ENCODE peak calls at places on chromosomes 16 and 17, in six cellular contexts. One of them, this sample, is unnamed.

GRCh38 chr16:85881436-85881835 is 17.5 kb upstream of the IRF8 start:
- DNase-seq in testis: no peak
- DNase-seq in adrenal gland: no peak
- DNase-seq in esophagus muscularis mucosa: no peak
- DNase-seq in stomach: no peak
- DNase-seq in breast epithelium: no peak
- DNase-seq in this sample: no peak

GRCh38 chr16:11964761-11965539 is at the start of gene TNFRSF17:
- DNase-seq in testis: peak
- DNase-seq in adrenal gland: no peak
- DNase-seq in esophagus muscularis mucosa: no peak
- DNase-seq in stomach: no peak
- DNase-seq in breast epithelium: no peak
- DNase-seq in this sample: no peak

GRCh38 chr17:37476431-37477130 is 13.1 kb upstream of the DUSP14 start:
- DNase-seq in testis: no peak
- DNase-seq in adrenal gland: no peak
- DNase-seq in esophagus muscularis mucosa: no peak
- DNase-seq in stomach: no peak
- DNase-seq in breast epithelium: no peak
- DNase-seq in this sample: no peak

GRCh38 chr16:29007865-29008593 is 23.2 kb downstream of the LAT start:
- DNase-seq in testis: peak
- DNase-seq in adrenal gland: no peak
- DNase-seq in esophagus muscularis mucosa: no peak
- DNase-seq in stomach: no peak
- DNase-seq in breast epithelium: no peak
- DNase-seq in this sample: no peak

GRCh38 chr17:45906927-45907622 is 12.7 kb downstream of the MAPT start:
- DNase-seq in testis: no peak
- DNase-seq in adrenal gland: no peak
- DNase-seq in esophagus muscularis mucosa: no peak
- DNase-seq in stomach: no peak
- DNase-seq in breast epithelium: no peak
- DNase-seq in this sample: no peak

GRCh38 chr16:28277537-28278388 is 14.6 kb upstream of the SBK1 start:
- DNase-seq in testis: peak
- DNase-seq in adrenal gland: peak
- DNase-seq in esophagus muscularis mucosa: peak
- DNase-seq in stomach: peak
- DNase-seq in breast epithelium: peak
- DNase-seq in this sample: peak

GRCh38 chr17:6506679-6507231 is 49.6 kb downstream of the PITPNM3 start:
- DNase-seq in testis: no peak
- DNase-seq in adrenal gland: no peak
- DNase-seq in esophagus muscularis mucosa: no peak
- DNase-seq in stomach: peak
- DNase-seq in breast epithelium: no peak
- DNase-seq in this sample: peak

GRCh38 chr17:68580236-68580903 is 20.8 kb downstream of the FAM20A start:
- DNase-seq in testis: no peak
- DNase-seq in adrenal gland: no peak
- DNase-seq in esophagus muscularis mucosa: no peak
- DNase-seq in stomach: no peak
- DNase-seq in breast epithelium: no peak
- DNase-seq in this sample: no peak

GRCh38 chr16:84194470-84195200 is 3.7 kb downstream of the ADAD2 start:
- DNase-seq in testis: no peak
- DNase-seq in adrenal gland: no peak
- DNase-seq in esophagus muscularis mucosa: no peak
- DNase-seq in stomach: no peak
- DNase-seq in breast epithelium: no peak
- DNase-seq in this sample: peak

GRCh38 chr17:8747731-8748130 is 3.1 kb upstream of the CCDC42 start:
- DNase-seq in testis: no peak
- DNase-seq in adrenal gland: no peak
- DNase-seq in esophagus muscularis mucosa: no peak
- DNase-seq in stomach: no peak
- DNase-seq in breast epithelium: no peak
- DNase-seq in this sample: no peak

GRCh38 chr16:25747160-25747758 is 55.5 kb downstream of the HS3ST4 start:
- DNase-seq in testis: peak
- DNase-seq in adrenal gland: peak
- DNase-seq in esophagus muscularis mucosa: no peak
- DNase-seq in stomach: no peak
- DNase-seq in breast epithelium: no peak
- DNase-seq in this sample: no peak

GRCh38 chr17:57545836-57546305 is 199.2 kb downstream of the CCDC182 start:
- DNase-seq in testis: no peak
- DNase-seq in adrenal gland: no peak
- DNase-seq in esophagus muscularis mucosa: no peak
- DNase-seq in stomach: no peak
- DNase-seq in breast epithelium: no peak
- DNase-seq in this sample: no peak

GRCh38 chr17:59469786-59470485 is 95.5 kb upstream of the DHX40 start:
- DNase-seq in testis: no peak
- DNase-seq in adrenal gland: no peak
- DNase-seq in esophagus muscularis mucosa: peak
- DNase-seq in stomach: no peak
- DNase-seq in breast epithelium: no peak
- DNase-seq in this sample: no peak

GRCh38 chr16:66503612-66504011 is 46.3 kb downstream of the TK2 start:
- DNase-seq in testis: no peak
- DNase-seq in adrenal gland: no peak
- DNase-seq in esophagus muscularis mucosa: no peak
- DNase-seq in stomach: no peak
- DNase-seq in breast epithelium: no peak
- DNase-seq in this sample: no peak

GRCh38 chr16:66507731-66508239 is 42.1 kb downstream of the TK2 start:
- DNase-seq in testis: no peak
- DNase-seq in adrenal gland: no peak
- DNase-seq in esophagus muscularis mucosa: no peak
- DNase-seq in stomach: no peak
- DNase-seq in breast epithelium: no peak
- DNase-seq in this sample: no peak

GRCh38 chr16:66503030-66503429 is 46.9 kb downstream of the TK2 start:
- DNase-seq in testis: peak
- DNase-seq in adrenal gland: no peak
- DNase-seq in esophagus muscularis mucosa: no peak
- DNase-seq in stomach: no peak
- DNase-seq in breast epithelium: peak
- DNase-seq in this sample: no peak

DNA sequence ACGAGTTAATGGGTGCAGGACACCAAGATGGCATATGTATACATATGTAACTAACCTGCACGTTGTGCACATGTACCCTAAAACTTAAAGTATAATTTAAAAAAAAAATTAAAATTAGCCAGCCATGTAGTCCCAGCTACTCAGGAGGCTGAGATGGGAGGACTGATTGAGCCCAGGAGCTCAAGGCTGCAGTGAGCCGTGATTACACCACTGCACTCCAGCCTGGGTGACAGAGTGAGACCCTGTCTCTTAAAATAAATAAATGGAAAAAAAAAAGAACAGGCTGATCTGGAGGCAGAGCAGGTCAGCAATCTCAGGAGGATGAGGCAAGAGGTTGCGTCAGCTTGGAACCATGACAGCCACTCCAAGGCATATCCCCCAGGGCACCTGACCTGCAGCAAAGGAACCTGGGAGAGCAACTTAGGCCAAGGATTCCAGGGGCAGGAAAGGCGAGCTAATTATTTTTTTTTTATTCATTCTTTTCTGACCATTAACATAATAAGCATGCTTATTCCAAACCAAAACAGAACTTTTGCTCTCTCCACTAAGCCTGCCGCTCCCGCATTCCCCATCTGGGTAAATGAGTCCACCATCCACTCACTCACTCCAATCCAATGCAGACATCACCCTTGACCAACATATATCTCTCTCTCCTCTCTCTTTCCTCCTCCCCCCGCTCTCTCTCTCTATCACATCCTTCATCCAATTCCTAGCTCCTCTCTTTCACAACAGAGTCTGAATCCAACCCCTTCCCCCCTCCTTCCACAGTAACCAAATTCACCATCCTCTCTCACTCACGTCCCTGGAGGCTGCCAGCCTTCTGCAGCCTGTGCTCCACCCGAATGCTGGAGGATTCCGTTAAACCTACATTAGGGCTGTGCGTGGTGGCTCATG is 47.7 kb downstream of the TK2 start:
- DNase-seq in testis: peak
- DNase-seq in adrenal gland: peak
- DNase-seq in esophagus muscularis mucosa: no peak
- DNase-seq in stomach: peak
- DNase-seq in breast epithelium: peak
- DNase-seq in this sample: no peak
- TF ChIP-seq POLR2A in testis: no peak
- TF ChIP-seq POLR2A in adrenal gland: no peak
- TF ChIP-seq POLR2A in esophagus muscularis mucosa: no peak
- TF ChIP-seq POLR2A in stomach: no peak
- TF ChIP-seq POLR2A in breast epithelium: no peak
- TF ChIP-seq POLR2A in this sample: no peak

GRCh38 chr16:49346459-49346858 is 27.1 kb upstream of the C16orf78 start:
- DNase-seq in testis: no peak
- DNase-seq in adrenal gland: no peak
- DNase-seq in esophagus muscularis mucosa: no peak
- DNase-seq in stomach: no peak
- DNase-seq in breast epithelium: no peak
- DNase-seq in this sample: no peak

GRCh38 chr16:49343291-49343690 is 30.3 kb upstream of the C16orf78 start:
- DNase-seq in testis: no peak
- DNase-seq in adrenal gland: no peak
- DNase-seq in esophagus muscularis mucosa: no peak
- DNase-seq in stomach: no peak
- DNase-seq in breast epithelium: no peak
- DNase-seq in this sample: no peak

GRCh38 chr16:49347476-49347875 is 26.1 kb upstream of the C16orf78 start:
- DNase-seq in testis: no peak
- DNase-seq in adrenal gland: no peak
- DNase-seq in esophagus muscularis mucosa: no peak
- DNase-seq in stomach: no peak
- DNase-seq in breast epithelium: no peak
- DNase-seq in this sample: no peak

GRCh38 chr16:49344401-49344800 is 29.2 kb upstream of the C16orf78 start:
- DNase-seq in testis: no peak
- DNase-seq in adrenal gland: no peak
- DNase-seq in esophagus muscularis mucosa: no peak
- DNase-seq in stomach: no peak
- DNase-seq in breast epithelium: no peak
- DNase-seq in this sample: peak

GRCh38 chr16:49345829-49346228 is 27.8 kb upstream of the C16orf78 start:
- DNase-seq in testis: no peak
- DNase-seq in adrenal gland: no peak
- DNase-seq in esophagus muscularis mucosa: no peak
- DNase-seq in stomach: no peak
- DNase-seq in breast epithelium: no peak
- DNase-seq in this sample: no peak
- TF ChIP-seq CTCF in testis: no peak
- TF ChIP-seq CTCF in adrenal gland: no peak
- TF ChIP-seq CTCF in esophagus muscularis mucosa: no peak
- TF ChIP-seq CTCF in stomach: no peak
- TF ChIP-seq CTCF in breast epithelium: no peak
- TF ChIP-seq CTCF in this sample: no peak

GRCh38 chr17:50867856-50868438 is 1.8 kb upstream of the TOB1 start:
- DNase-seq in testis: no peak
- DNase-seq in adrenal gland: no peak
- DNase-seq in esophagus muscularis mucosa: no peak
- DNase-seq in stomach: no peak
- DNase-seq in breast epithelium: no peak
- DNase-seq in this sample: no peak

GRCh38 chr17:50866950-50867855 is 1.0 kb upstream of the TOB1 start:
- DNase-seq in testis: peak
- DNase-seq in adrenal gland: peak
- DNase-seq in esophagus muscularis mucosa: peak
- DNase-seq in stomach: peak
- DNase-seq in breast epithelium: peak
- DNase-seq in this sample: peak

GRCh38 chr17:50866261-50866949 is at the start of gene TOB1:
- DNase-seq in testis: peak
- DNase-seq in adrenal gland: peak
- DNase-seq in esophagus muscularis mucosa: peak
- DNase-seq in stomach: peak
- DNase-seq in breast epithelium: peak
- DNase-seq in this sample: peak

GRCh38 chr17:50865868-50866260 is 290 bp downstream of the TOB1 start:
- DNase-seq in testis: no peak
- DNase-seq in adrenal gland: no peak
- DNase-seq in esophagus muscularis mucosa: no peak
- DNase-seq in stomach: no peak
- DNase-seq in breast epithelium: no peak
- DNase-seq in this sample: no peak

DNA sequence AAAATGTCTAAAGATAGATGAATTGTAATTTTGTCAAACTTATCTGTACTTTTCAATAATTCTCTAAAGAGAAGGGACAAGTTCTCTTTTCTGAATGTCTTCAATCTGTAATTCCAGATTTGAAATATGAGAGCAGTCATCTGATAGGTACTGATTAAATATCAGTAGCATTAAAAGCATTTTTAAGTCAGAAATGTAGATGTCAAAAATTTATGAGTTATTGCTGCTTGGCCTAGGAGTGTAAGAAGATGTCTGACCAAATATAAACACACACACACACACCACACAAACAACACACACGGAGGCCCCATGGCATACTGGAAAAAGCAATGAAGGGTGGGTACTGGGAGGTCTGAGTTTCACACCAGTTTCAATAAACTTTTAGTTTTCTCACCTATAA is 2.4 kb upstream of the TOB1 start:
- DNase-seq in testis: no peak
- DNase-seq in adrenal gland: no peak
- DNase-seq in esophagus muscularis mucosa: no peak
- DNase-seq in stomach: no peak
- DNase-seq in breast epithelium: no peak
- DNase-seq in this sample: no peak
- H3K27ac ChIP-seq in testis: peak
- H3K27ac ChIP-seq in adrenal gland: peak
- H3K27ac ChIP-seq in esophagus muscularis mucosa: peak
- H3K27ac ChIP-seq in stomach: peak
- H3K27ac ChIP-seq in breast epithelium: peak
- H3K27ac ChIP-seq in this sample: peak

GRCh38 chr16:1469693-1470201 is 5.1 kb downstream of the CLCN7 start:
- DNase-seq in testis: no peak
- DNase-seq in adrenal gland: no peak
- DNase-seq in esophagus muscularis mucosa: no peak
- DNase-seq in stomach: no peak
- DNase-seq in breast epithelium: no peak
- DNase-seq in this sample: peak

GRCh38 chr16:1472974-1473373 is 1.9 kb downstream of the CLCN7 start:
- DNase-seq in testis: no peak
- DNase-seq in adrenal gland: no peak
- DNase-seq in esophagus muscularis mucosa: no peak
- DNase-seq in stomach: no peak
- DNase-seq in breast epithelium: no peak
- DNase-seq in this sample: no peak

GRCh38 chr16:1468456-1468855 is 6.4 kb downstream of the CLCN7 start:
- DNase-seq in testis: no peak
- DNase-seq in adrenal gland: no peak
- DNase-seq in esophagus muscularis mucosa: no peak
- DNase-seq in stomach: no peak
- DNase-seq in breast epithelium: no peak
- DNase-seq in this sample: peak

GRCh38 chr16:1471569-1472194 is 3.1 kb downstream of the CLCN7 start:
- DNase-seq in testis: no peak
- DNase-seq in adrenal gland: no peak
- DNase-seq in esophagus muscularis mucosa: no peak
- DNase-seq in stomach: no peak
- DNase-seq in breast epithelium: no peak
- DNase-seq in this sample: no peak

GRCh38 chr16:1470543-1471251 is 4.1 kb downstream of the CLCN7 start:
- DNase-seq in testis: no peak
- DNase-seq in adrenal gland: no peak
- DNase-seq in esophagus muscularis mucosa: no peak
- DNase-seq in stomach: no peak
- DNase-seq in breast epithelium: no peak
- DNase-seq in this sample: peak
- TF ChIP-seq POLR2A in testis: no peak
- TF ChIP-seq POLR2A in adrenal gland: no peak
- TF ChIP-seq POLR2A in esophagus muscularis mucosa: no peak
- TF ChIP-seq POLR2A in stomach: no peak
- TF ChIP-seq POLR2A in breast epithelium: no peak
- TF ChIP-seq POLR2A in this sample: no peak

This sample was measured in upper lobe of left lung.